ENCODE peak calls at places on chromosomes 11 and 22, in six cellular contexts. One of them, this sample, is unnamed.

GRCh38 chr22:35997438-35997837 is 31.2 kb downstream of the RBFOX2 start:
- DNase-seq in heart left ventricle: no peak
- DNase-seq in fibroblast of lung: peak; percentile 83
- DNase-seq in HFF-Myc: no peak
- DNase-seq in A549: no peak
- DNase-seq in upper lobe of left lung: no peak
- DNase-seq in this sample: peak; percentile 48

GRCh38 chr11:33290319-33290718 is 33.1 kb downstream of the HIPK3 start:
- DNase-seq in heart left ventricle: no peak
- DNase-seq in fibroblast of lung: no peak
- DNase-seq in HFF-Myc: no peak
- DNase-seq in A549: no peak
- DNase-seq in upper lobe of left lung: no peak
- DNase-seq in this sample: no peak

GRCh38 chr22:29695129-29695926 is 24.5 kb upstream of the CABP7 start:
- DNase-seq in heart left ventricle: peak; percentile 60
- DNase-seq in fibroblast of lung: no peak
- DNase-seq in HFF-Myc: no peak
- DNase-seq in A549: no peak
- DNase-seq in upper lobe of left lung: no peak
- DNase-seq in this sample: no peak

GRCh38 chr22:37803195-37803635 is 4.5 kb upstream of the GCAT start:
- DNase-seq in heart left ventricle: no peak
- DNase-seq in fibroblast of lung: no peak
- DNase-seq in HFF-Myc: no peak
- DNase-seq in A549: no peak
- DNase-seq in upper lobe of left lung: no peak
- DNase-seq in this sample: no peak

GRCh38 chr11:1116666-1117390 is 40.9 kb upstream of the MUC5AC start:
- DNase-seq in heart left ventricle: peak; percentile 48
- DNase-seq in fibroblast of lung: no peak
- DNase-seq in HFF-Myc: no peak
- DNase-seq in A549: no peak
- DNase-seq in upper lobe of left lung: peak; percentile 20
- DNase-seq in this sample: no peak

GRCh38 chr22:24994070-24994763 is 41.7 kb downstream of the KIAA1671 start:
- DNase-seq in heart left ventricle: no peak
- DNase-seq in fibroblast of lung: no peak
- DNase-seq in HFF-Myc: no peak
- DNase-seq in A549: peak; percentile 52
- DNase-seq in upper lobe of left lung: no peak
- DNase-seq in this sample: no peak

GRCh38 chr22:22061085-22062077 is 78.8 kb upstream of the TOP3B start:
- DNase-seq in heart left ventricle: peak; percentile 58
- DNase-seq in fibroblast of lung: peak; percentile 86
- DNase-seq in HFF-Myc: no peak
- DNase-seq in A549: peak; percentile 56
- DNase-seq in upper lobe of left lung: peak; percentile 23
- DNase-seq in this sample: peak; percentile 4

GRCh38 chr22:37716708-37717107 is 19.9 kb downstream of the TRIOBP start:
- DNase-seq in heart left ventricle: no peak
- DNase-seq in fibroblast of lung: no peak
- DNase-seq in HFF-Myc: no peak
- DNase-seq in A549: no peak
- DNase-seq in upper lobe of left lung: no peak
- DNase-seq in this sample: peak; percentile 25

GRCh38 chr22:23163665-23164064 is 16.6 kb upstream of the BCR start:
- DNase-seq in heart left ventricle: no peak
- DNase-seq in fibroblast of lung: peak; percentile 53
- DNase-seq in HFF-Myc: no peak
- DNase-seq in A549: no peak
- DNase-seq in upper lobe of left lung: no peak
- DNase-seq in this sample: peak; percentile 69

GRCh38 chr11:61850687-61851086 is 22.6 kb downstream of the FADS2 start:
- DNase-seq in heart left ventricle: no peak
- DNase-seq in fibroblast of lung: no peak
- DNase-seq in HFF-Myc: no peak
- DNase-seq in A549: no peak
- DNase-seq in upper lobe of left lung: no peak
- DNase-seq in this sample: no peak

GRCh38 chr22:27798526-27799333 is 2.8 kb downstream of the MN1 start:
- DNase-seq in heart left ventricle: peak; percentile 57
- DNase-seq in fibroblast of lung: no peak
- DNase-seq in HFF-Myc: no peak
- DNase-seq in A549: no peak
- DNase-seq in upper lobe of left lung: no peak
- DNase-seq in this sample: no peak

GRCh38 chr22:37442537-37442936 is 15.3 kb upstream of the ELFN2 start:
- DNase-seq in heart left ventricle: no peak
- DNase-seq in fibroblast of lung: peak; percentile 51
- DNase-seq in HFF-Myc: no peak
- DNase-seq in A549: peak; percentile 49
- DNase-seq in upper lobe of left lung: no peak
- DNase-seq in this sample: no peak

GRCh38 chr11:116499396-116500001 is 273.3 kb downstream of the BUD13 start:
- DNase-seq in heart left ventricle: peak; percentile 80
- DNase-seq in fibroblast of lung: peak; percentile 44
- DNase-seq in HFF-Myc: peak; percentile 2
- DNase-seq in A549: peak; percentile 66
- DNase-seq in upper lobe of left lung: peak; percentile 66
- DNase-seq in this sample: peak; percentile 1

GRCh38 chr11:73974611-73975478 is 7.8 kb downstream of the UCP2 start:
- DNase-seq in heart left ventricle: no peak
- DNase-seq in fibroblast of lung: no peak
- DNase-seq in HFF-Myc: no peak
- DNase-seq in A549: no peak
- DNase-seq in upper lobe of left lung: peak; percentile 18
- DNase-seq in this sample: no peak

GRCh38 chr11:111871693-111872161 is 346 bp upstream of the ALG9 start:
- DNase-seq in heart left ventricle: no peak
- DNase-seq in fibroblast of lung: no peak
- DNase-seq in HFF-Myc: no peak
- DNase-seq in A549: no peak
- DNase-seq in upper lobe of left lung: no peak
- DNase-seq in this sample: no peak

GRCh38 chr22:25602924-25603323 is 38.4 kb downstream of the GRK3 start:
- DNase-seq in heart left ventricle: no peak
- DNase-seq in fibroblast of lung: no peak
- DNase-seq in HFF-Myc: no peak
- DNase-seq in A549: no peak
- DNase-seq in upper lobe of left lung: no peak
- DNase-seq in this sample: no peak

GRCh38 chr11:7907121-7907520 is 23.9 kb downstream of the OR10A6 start:
- DNase-seq in heart left ventricle: no peak
- DNase-seq in fibroblast of lung: no peak
- DNase-seq in HFF-Myc: no peak
- DNase-seq in A549: no peak
- DNase-seq in upper lobe of left lung: no peak
- DNase-seq in this sample: no peak

GRCh38 chr11:67262731-67263675 is 3.3 kb upstream of the GRK2 start:
- DNase-seq in heart left ventricle: peak; percentile 91
- DNase-seq in fibroblast of lung: peak; percentile 74
- DNase-seq in HFF-Myc: no peak
- DNase-seq in A549: peak; percentile 79
- DNase-seq in upper lobe of left lung: peak; percentile 87
- DNase-seq in this sample: peak; percentile 76

GRCh38 chr11:102187416-102188125 is 77.3 kb downstream of the YAP1 start:
- DNase-seq in heart left ventricle: no peak
- DNase-seq in fibroblast of lung: peak; percentile 87
- DNase-seq in HFF-Myc: no peak
- DNase-seq in A549: no peak
- DNase-seq in upper lobe of left lung: no peak
- DNase-seq in this sample: no peak

GRCh38 chr11:66317322-66317765 is 500 bp upstream of the CD248 start:
- DNase-seq in heart left ventricle: peak; percentile 67
- DNase-seq in fibroblast of lung: peak; percentile 81
- DNase-seq in HFF-Myc: peak; percentile 36
- DNase-seq in A549: no peak
- DNase-seq in upper lobe of left lung: no peak
- DNase-seq in this sample: peak; percentile 76

GRCh38 chr11:80383655-80384054 is 942.8 kb upstream of the TENM4 start:
- DNase-seq in heart left ventricle: no peak
- DNase-seq in fibroblast of lung: no peak
- DNase-seq in HFF-Myc: no peak
- DNase-seq in A549: no peak
- DNase-seq in upper lobe of left lung: no peak
- DNase-seq in this sample: no peak

GRCh38 chr11:70819022-70819421 is 420.7 kb downstream of the CTTN start:
- DNase-seq in heart left ventricle: no peak
- DNase-seq in fibroblast of lung: no peak
- DNase-seq in HFF-Myc: no peak
- DNase-seq in A549: no peak
- DNase-seq in upper lobe of left lung: no peak
- DNase-seq in this sample: no peak

GRCh38 chr11:75240381-75241035 is at the start of gene TPBGL:
- DNase-seq in heart left ventricle: no peak
- DNase-seq in fibroblast of lung: no peak
- DNase-seq in HFF-Myc: no peak
- DNase-seq in A549: no peak
- DNase-seq in upper lobe of left lung: no peak
- DNase-seq in this sample: no peak

GRCh38 chr11:134466909-134467567 is 55.0 kb upstream of the B3GAT1 start:
- DNase-seq in heart left ventricle: no peak
- DNase-seq in fibroblast of lung: no peak
- DNase-seq in HFF-Myc: no peak
- DNase-seq in A549: no peak
- DNase-seq in upper lobe of left lung: no peak
- DNase-seq in this sample: no peak

GRCh38 chr22:19127329-19128008 is 3.6 kb upstream of the TSSK2 start:
- DNase-seq in heart left ventricle: no peak
- DNase-seq in fibroblast of lung: no peak
- DNase-seq in HFF-Myc: no peak
- DNase-seq in A549: no peak
- DNase-seq in upper lobe of left lung: no peak
- DNase-seq in this sample: no peak

GRCh38 chr11:13160302-13160701 is 117.3 kb upstream of the BMAL1 start:
- DNase-seq in heart left ventricle: no peak
- DNase-seq in fibroblast of lung: no peak
- DNase-seq in HFF-Myc: no peak
- DNase-seq in A549: no peak
- DNase-seq in upper lobe of left lung: no peak
- DNase-seq in this sample: no peak

DNA sequence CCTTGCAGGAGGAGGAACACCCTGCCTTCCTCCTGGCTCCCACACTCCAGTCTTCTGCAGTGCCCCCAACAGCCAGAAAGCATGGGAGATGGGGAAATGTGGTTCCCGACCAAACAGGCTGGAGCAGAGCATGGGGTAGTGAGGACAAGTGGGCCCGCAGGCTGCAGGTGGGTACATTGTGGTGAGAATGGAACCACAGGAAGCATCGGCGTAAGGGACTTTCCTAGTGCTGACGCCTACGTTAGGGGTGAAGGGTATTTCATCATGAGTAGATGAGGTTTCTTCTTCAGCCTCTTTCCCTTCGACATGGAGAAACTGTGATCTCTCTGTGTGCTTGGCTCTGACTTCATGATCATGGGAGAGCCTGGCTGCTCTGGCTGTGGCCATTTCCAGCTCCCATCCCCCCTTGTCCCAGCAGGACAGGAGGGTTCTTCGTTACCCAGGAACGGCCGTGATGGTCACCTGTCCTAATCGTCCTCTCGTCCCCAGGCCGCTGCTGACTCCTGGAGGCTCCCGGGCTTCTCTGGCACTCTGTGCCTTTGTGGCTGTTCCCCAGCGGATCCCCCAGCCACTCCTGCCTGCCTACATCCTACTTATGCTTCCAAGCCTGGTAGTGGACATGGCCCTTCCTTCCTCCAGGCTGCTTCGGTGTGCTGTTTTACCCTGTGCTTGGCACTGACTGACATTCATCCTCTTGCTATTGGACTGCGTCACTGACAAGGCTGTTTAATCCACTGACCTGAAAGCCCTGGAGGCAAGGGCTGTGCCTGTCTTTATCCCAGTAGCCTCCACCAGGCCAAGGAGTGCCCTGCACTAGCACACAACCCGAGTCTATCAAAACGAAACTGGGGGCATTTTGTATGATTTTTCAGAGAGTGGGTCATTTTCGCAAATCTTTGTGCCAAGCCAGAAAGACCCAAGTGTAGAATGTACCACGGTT is 65.2 kb upstream of the CECR2 start:
- DNase-seq in heart left ventricle: no peak
- DNase-seq in fibroblast of lung: no peak
- DNase-seq in HFF-Myc: no peak
- DNase-seq in A549: no peak
- DNase-seq in upper lobe of left lung: no peak
- DNase-seq in this sample: no peak
- H3K4me3 ChIP-seq in heart left ventricle: no peak overlapping the region
- H3K4me3 ChIP-seq in fibroblast of lung: no peak overlapping the region
- H3K4me3 ChIP-seq in HFF-Myc: no peak overlapping the region
- H3K4me3 ChIP-seq in A549: no peak overlapping the region
- H3K4me3 ChIP-seq in upper lobe of left lung: no peak overlapping the region
- H3K4me3 ChIP-seq in this sample: no peak overlapping the region

GRCh38 chr11:23406131-23406819 is 546.0 kb upstream of the CCDC179 start:
- DNase-seq in heart left ventricle: peak; percentile 47
- DNase-seq in fibroblast of lung: no peak
- DNase-seq in HFF-Myc: no peak
- DNase-seq in A549: no peak
- DNase-seq in upper lobe of left lung: no peak
- DNase-seq in this sample: no peak
- TF ChIP-seq CTCF in heart left ventricle: no peak
- TF ChIP-seq CTCF in fibroblast of lung: no peak
- TF ChIP-seq CTCF in HFF-Myc: no peak
- TF ChIP-seq CTCF in A549: no peak
- TF ChIP-seq CTCF in upper lobe of left lung: no peak
- TF ChIP-seq CTCF in this sample: no peak

GRCh38 chr11:118838905-118839553 is 44.7 kb upstream of the CXCR5 start:
- DNase-seq in heart left ventricle: no peak
- DNase-seq in fibroblast of lung: no peak
- DNase-seq in HFF-Myc: no peak
- DNase-seq in A549: no peak
- DNase-seq in upper lobe of left lung: no peak
- DNase-seq in this sample: no peak

DNA sequence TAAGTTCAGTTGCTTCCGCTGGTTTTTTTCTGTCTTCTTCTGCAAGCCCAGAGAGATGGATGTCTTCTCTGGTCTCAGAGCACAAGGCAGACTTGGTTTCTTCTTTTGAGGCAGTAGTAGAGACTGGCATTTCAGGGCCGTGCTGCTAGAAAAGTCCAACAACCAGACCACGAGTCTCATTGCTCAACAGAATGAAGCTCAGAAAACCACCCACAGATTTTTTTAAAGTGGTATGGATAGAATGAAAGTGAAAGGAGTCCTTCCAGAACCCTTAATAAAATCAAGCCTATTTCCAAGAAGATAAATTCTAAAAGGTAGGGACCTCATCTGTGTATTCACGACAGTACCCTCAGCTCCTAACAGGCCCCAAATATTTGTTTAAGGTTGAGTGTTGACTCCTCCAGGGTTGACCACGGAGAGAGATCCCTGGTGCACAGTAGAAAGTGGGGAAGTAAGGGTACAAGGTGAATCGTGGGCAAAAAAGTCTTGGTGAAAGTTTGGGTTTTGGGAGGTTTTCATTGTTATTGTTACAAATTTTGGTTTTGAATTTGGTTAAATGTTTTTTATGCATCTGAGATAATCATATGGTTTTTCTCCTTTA is 43.6 kb upstream of the DDX6 start:
- DNase-seq in heart left ventricle: no peak
- DNase-seq in fibroblast of lung: peak; percentile 11
- DNase-seq in HFF-Myc: no peak
- DNase-seq in A549: no peak
- DNase-seq in upper lobe of left lung: peak; percentile 46
- DNase-seq in this sample: peak; percentile 18
- H3K4me3 ChIP-seq in heart left ventricle: no peak overlapping the region
- H3K4me3 ChIP-seq in fibroblast of lung: no peak overlapping the region
- H3K4me3 ChIP-seq in HFF-Myc: no peak overlapping the region
- H3K4me3 ChIP-seq in A549: no peak overlapping the region
- H3K4me3 ChIP-seq in upper lobe of left lung: no peak overlapping the region
- H3K4me3 ChIP-seq in this sample: no peak overlapping the region

GRCh38 chr22:49962012-49962750 is 1.6 kb downstream of the PIM3 start:
- DNase-seq in heart left ventricle: peak; percentile 94
- DNase-seq in fibroblast of lung: peak; percentile 93
- DNase-seq in HFF-Myc: peak; percentile 61
- DNase-seq in A549: peak; percentile 85
- DNase-seq in upper lobe of left lung: peak; percentile 92
- DNase-seq in this sample: peak; percentile 97
- TF ChIP-seq CTCF in heart left ventricle: no peak
- TF ChIP-seq CTCF in fibroblast of lung: no peak
- TF ChIP-seq CTCF in HFF-Myc: no peak
- TF ChIP-seq CTCF in A549: no peak
- TF ChIP-seq CTCF in upper lobe of left lung: no peak
- TF ChIP-seq CTCF in this sample: no peak